ENCODE peak calls at places on chromosomes 13 and 19, in ten cellular contexts. L is KG1, H is esophagus squamous epithelium, Y is epithelial cell of proximal tubule, Z is NCI-H2081, N is dorsolateral prefrontal cortex, J is omental fat pad, V is SHP77 treated with DMSO at 0.1 percent for 48 hours, I is prostate gland, D is T-helper 1 cell. B is an unnamed sample.

GRCh38 chr13:93751117-93751516 is 524.5 kb downstream of the GPC6 start:
- DNase-seq in L (no peak), H (no peak), Y (no peak), Z (no peak), N (no peak), J (no peak), V (no peak), I (no peak), D (peak), B (no peak)

GRCh38 chr13:30735025-30735967 is at the start of gene ALOX5AP:
- DNase-seq in L (peak), H (no peak), Y (no peak), Z (no peak), N (no peak), J (no peak), V (no peak), I (no peak), D (peak), B (no peak)

GRCh38 chr13:79880820-79881219 is 399.9 kb downstream of the NDFIP2 start:
- DNase-seq in L (no peak), H (no peak), Y (no peak), Z (no peak), N (no peak), J (no peak), V (no peak), I (no peak), D (no peak), B (no peak)

GRCh38 chr19:30071871-30072270 is 129.8 kb downstream of the URI1 start:
- DNase-seq in L (no peak), H (no peak), Y (no peak), Z (no peak), N (no peak), J (no peak), V (no peak), I (no peak), D (no peak), B (no peak)

GRCh38 chr13:98349731-98350305 is 172.7 kb upstream of the RNF113B start:
- DNase-seq in L (no peak), H (no peak), Y (no peak), Z (no peak), N (no peak), J (no peak), V (no peak), I (no peak), D (no peak), B (no peak)

GRCh38 chr13:105778196-105778595 is 757.3 kb downstream of the EFNB2 start:
- DNase-seq in L (no peak), H (no peak), Y (peak), Z (no peak), N (no peak), J (no peak), V (no peak), I (no peak), D (no peak), B (no peak)

GRCh38 chr19:49875801-49876421 is 1.2 kb downstream of the AKT1S1 start:
- DNase-seq in L (no peak), H (no peak), Y (no peak), Z (peak), N (peak), J (no peak), V (no peak), I (peak), D (peak), B (no peak)

GRCh38 chr19:46471116-46471733 is at the start of gene PNMA8A:
- DNase-seq in L (no peak), H (no peak), Y (no peak), Z (no peak), N (peak), J (no peak), V (no peak), I (no peak), D (no peak), B (no peak)

GRCh38 chr19:46116121-46116520 is 8.4 kb downstream of the IGFL3 start:
- DNase-seq in L (no peak), H (no peak), Y (no peak), Z (no peak), N (no peak), J (no peak), V (no peak), I (no peak), D (no peak), B (no peak)

GRCh38 chr19:2355168-2356035 is 4.7 kb upstream of the TMPRSS9 start:
- DNase-seq in L (no peak), H (no peak), Y (no peak), Z (no peak), N (peak), J (no peak), V (no peak), I (no peak), D (no peak), B (no peak)

GRCh38 chr19:46202872-46203860 is 26.4 kb upstream of the IGFL1 start:
- DNase-seq in L (no peak), H (no peak), Y (no peak), Z (no peak), N (no peak), J (no peak), V (no peak), I (no peak), D (no peak), B (no peak)

GRCh38 chr19:10670187-10670586 is 16.0 kb downstream of the ILF3 start:
- DNase-seq in L (no peak), H (no peak), Y (no peak), Z (no peak), N (peak), J (no peak), V (no peak), I (no peak), D (no peak), B (no peak)

GRCh38 chr19:40960780-40961179 is 30.3 kb upstream of the CYP2B6 start:
- DNase-seq in L (no peak), H (no peak), Y (no peak), Z (no peak), N (no peak), J (no peak), V (no peak), I (no peak), D (no peak), B (no peak)

GRCh38 chr13:44211286-44211685 is 162.3 kb upstream of the SERP2 start:
- DNase-seq in L (no peak), H (no peak), Y (no peak), Z (no peak), N (no peak), J (no peak), V (no peak), I (no peak), D (no peak), B (no peak)

GRCh38 chr19:14410775-14411134 is 8.4 kb downstream of the DDX39A start:
- DNase-seq in L (no peak), H (no peak), Y (no peak), Z (no peak), N (no peak), J (no peak), V (no peak), I (no peak), D (no peak), B (no peak)

GRCh38 chr13:41960195-41960699 is 662 bp downstream of the VWA8 start:
- DNase-seq in L (no peak), H (no peak), Y (peak), Z (no peak), N (peak), J (no peak), V (no peak), I (no peak), D (no peak), B (no peak)

GRCh38 chr13:47455581-47455980 is 545.5 kb downstream of the SUCLA2 start:
- DNase-seq in L (no peak), H (no peak), Y (no peak), Z (no peak), N (no peak), J (no peak), V (no peak), I (no peak), D (no peak), B (no peak)

GRCh38 chr13:42769650-42770049 is 11.7 kb upstream of the FAM216B start:
- DNase-seq in L (no peak), H (no peak), Y (no peak), Z (no peak), N (no peak), J (no peak), V (no peak), I (no peak), D (no peak), B (no peak)

GRCh38 chr19:2840794-2841790 is at the start of gene ZNF555:
- DNase-seq in L (peak), H (peak), Y (peak), Z (peak), N (peak), J (peak), V (peak), I (peak), D (peak), B (peak)

GRCh38 chr19:18850560-18851375 is 19.0 kb downstream of the UPF1 start:
- DNase-seq in L (no peak), H (no peak), Y (no peak), Z (no peak), N (no peak), J (no peak), V (no peak), I (no peak), D (no peak), B (no peak)

GRCh38 chr13:113848431-113849260 is 15.2 kb downstream of the GAS6 start:
- DNase-seq in L (no peak), H (no peak), Y (no peak), Z (no peak), N (no peak), J (peak), V (no peak), I (no peak), D (no peak), B (no peak)

GRCh38 chr19:19554074-19555023 is 16.3 kb downstream of the CILP2 start:
- DNase-seq in L (peak), H (no peak), Y (no peak), Z (no peak), N (no peak), J (peak), V (no peak), I (no peak), D (peak), B (no peak)

B was measured in GOT3.